ENCODE peak calls at places on chromosome 13, in four cellular contexts. H is AG04449, K is iPS-NIHi11, R is stromal cell of bone marrow. V is an unnamed sample.

GRCh38 chr13:113586661-113587479 is 2.3 kb downstream of the TFDP1 start:
- DNase-seq in H (no peak), K (no peak), R (no peak), V (no peak)

GRCh38 chr13:29921542-29921941 is 71.1 kb upstream of the UBL3 start:
- DNase-seq in H (no peak), K (no peak), R (no peak), V (no peak)

GRCh38 chr13:30045916-30046704 is 195.7 kb upstream of the UBL3 start:
- DNase-seq in H (peak; percentile 67), K (no peak), R (no peak), V (no peak)

GRCh38 chr13:72565893-72566292 is 161.5 kb downstream of the MZT1 start:
- DNase-seq in H (no peak), K (peak; percentile 23), R (peak; percentile 8), V (no peak)

GRCh38 chr13:113065406-113066141 is 40.0 kb upstream of the F7 start:
- DNase-seq in H (no peak), K (no peak), R (no peak), V (no peak)

GRCh38 chr13:51323824-51324511 is 15.5 kb upstream of the SERPINE3 start:
- DNase-seq in H (no peak), K (no peak), R (no peak), V (no peak)

GRCh38 chr13:98947925-98948324 is 29.9 kb downstream of the DOCK9 start:
- DNase-seq in H (no peak), K (no peak), R (no peak), V (no peak)

GRCh38 chr13:114119196-114119595 is 13.2 kb downstream of the RASA3 start:
- DNase-seq in H (no peak), K (peak; percentile 69), R (peak; percentile 72), V (no peak)

GRCh38 chr13:100365678-100366077 is 222.9 kb downstream of the GGACT start:
- DNase-seq in H (no peak), K (no peak), R (no peak), V (no peak)

GRCh38 chr13:33236021-33236420 is 49.5 kb downstream of the STARD13 start:
- DNase-seq in H (no peak), K (no peak), R (peak; percentile 66), V (no peak)

GRCh38 chr13:47332149-47332548 is 435.3 kb upstream of the HTR2A start:
- DNase-seq in H (no peak), K (no peak), R (no peak), V (no peak)

GRCh38 chr13:31424130-31424729 is 224.5 kb downstream of the B3GLCT start:
- DNase-seq in H (peak; percentile 23), K (peak; percentile 87), R (peak; percentile 68), V (peak; percentile 81)

GRCh38 chr13:111076156-111077013 is 38.7 kb upstream of the ARHGEF7 start:
- DNase-seq in H (no peak), K (no peak), R (no peak), V (no peak)

GRCh38 chr13:45481688-45482087 is 16.9 kb downstream of the COG3 start:
- DNase-seq in H (no peak), K (no peak), R (no peak), V (no peak)

GRCh38 chr13:74560325-74560724 is 426.1 kb upstream of the KLF12 start:
- DNase-seq in H (no peak), K (no peak), R (no peak), V (no peak)

GRCh38 chr13:45950343-45950995 is 98.9 kb upstream of the SIAH3 start:
- DNase-seq in H (no peak), K (no peak), R (no peak), V (no peak)

GRCh38 chr13:99659234-99659633 is 158.0 kb downstream of the TM9SF2 start:
- DNase-seq in H (no peak), K (no peak), R (no peak), V (no peak)

GRCh38 chr13:88526186-88526852 is 855.1 kb downstream of the SLITRK5 start:
- DNase-seq in H (no peak), K (peak; percentile 62), R (no peak), V (no peak)

GRCh38 chr13:24221007-24221406 is 60.5 kb downstream of the SPATA13 start:
- DNase-seq in H (no peak), K (no peak), R (no peak), V (no peak)

GRCh38 chr13:38804536-38804935 is 117.7 kb downstream of the FREM2 start:
- DNase-seq in H (no peak), K (no peak), R (no peak), V (no peak)

GRCh38 chr13:51000576-51001260 is 91.1 kb downstream of the RNASEH2B start:
- DNase-seq in H (no peak), K (no peak), R (peak; percentile 74), V (no peak)

GRCh38 chr13:77136902-77137420 is 110.0 kb upstream of the FBXL3 start:
- DNase-seq in H (peak; percentile 47), K (no peak), R (peak; percentile 2), V (no peak)

GRCh38 chr13:110912651-110913051 is 2.2 kb downstream of the ANKRD10 start:
- DNase-seq in H (no peak), K (no peak), R (peak; percentile 51), V (no peak)

V was measured in left colon.